ENCODE peak calls at places on chromosomes 12 and 14, in nine cellular contexts. X is neuronal stem cell; N is lung; R is psoas muscle; D is lower lobe of right lung; J is uterus; V is kidney; E is fibroblast of lung; G is CD8-positive, alpha-beta T cell. Q is an unnamed sample.

GRCh38 chr12:52319097-52319496 is 2.1 kb downstream of the KRT83 start:
- DNase-seq in E (no peak), D (no peak), V (peak; percentile 45), G (no peak), X (no peak), N (no peak), R (no peak), J (no peak), Q (no peak)

GRCh38 chr12:62537544-62537943 is 70.9 kb downstream of the MON2 start:
- DNase-seq in X (no peak), N (no peak), J (no peak), R (no peak), V (no peak), D (no peak), E (peak; percentile 84), G (no peak), Q (no peak)

GRCh38 chr12:96196781-96197180 is 2.6 kb downstream of the ELK3 start:
- DNase-seq in E (peak; percentile 54), X (no peak), N (no peak), G (no peak), R (no peak), D (no peak), J (no peak), V (no peak), Q (no peak)

GRCh38 chr14:101123639-101124525 is 220.4 kb upstream of the RTL1 start:
- DNase-seq in R (peak; percentile 42), V (peak; percentile 38), E (peak; percentile 40), N (peak; percentile 28), G (no peak), D (no peak), J (peak; percentile 20), X (no peak), Q (peak; percentile 17)

GRCh38 chr14:99564256-99564902 is 39.6 kb downstream of the CCDC85C start:
- DNase-seq in X (no peak), R (no peak), E (peak; percentile 80), D (no peak), V (no peak), N (no peak), J (peak; percentile 73), G (no peak), Q (no peak)

GRCh38 chr14:35883677-35884293 is 57.6 kb downstream of the BRMS1L start:
- DNase-seq in N (no peak), D (no peak), V (no peak), X (no peak), G (no peak), E (peak; percentile 19), J (no peak), R (no peak), Q (no peak)

GRCh38 chr14:36014236-36014635 is 162.3 kb downstream of the PTCSC3 start:
- DNase-seq in J (no peak), R (no peak), G (no peak), N (no peak), E (no peak), X (no peak), V (no peak), D (no peak), Q (no peak)

GRCh38 chr12:42166501-42166900 is 21.8 kb upstream of the GXYLT1 start:
- DNase-seq in E (peak; percentile 45), R (no peak), D (no peak), X (no peak), N (no peak), J (no peak), V (no peak), G (no peak), Q (no peak)

GRCh38 chr12:52949413-52950331 is 754 bp downstream of the KRT18 start:
- DNase-seq in V (peak; percentile 82), N (peak; percentile 80), E (peak; percentile 97), X (no peak), R (no peak), D (peak; percentile 67), G (no peak), J (no peak), Q (peak; percentile 90)

GRCh38 chr14:37622231-37622923 is 26.9 kb downstream of the TTC6 start:
- DNase-seq in N (no peak), V (peak; percentile 68), X (peak; percentile 47), J (no peak), R (no peak), D (no peak), E (peak; percentile 63), G (no peak), Q (no peak)

GRCh38 chr12:23140710-23141109 is 515.7 kb downstream of the ETNK1 start:
- DNase-seq in N (no peak), R (no peak), E (peak; percentile 95), D (no peak), J (no peak), V (no peak), X (no peak), G (no peak), Q (no peak)

GRCh38 chr12:51374346-51374745 is 16.9 kb downstream of the GALNT6 start:
- DNase-seq in D (no peak), R (no peak), E (no peak), X (no peak), J (no peak), G (no peak), N (no peak), V (no peak), Q (no peak)

GRCh38 chr14:76781648-76782051 is 20.4 kb downstream of the VASH1 start:
- DNase-seq in N (no peak), G (no peak), D (no peak), E (no peak), V (no peak), J (no peak), R (no peak), X (no peak), Q (no peak)

GRCh38 chr12:132410296-132410625 is 79.7 kb upstream of the FBRSL1 start:
- DNase-seq in X (no peak), E (no peak), R (no peak), N (no peak), D (no peak), V (no peak), J (no peak), G (no peak), Q (no peak)

GRCh38 chr14:99155173-99155777 is 116.7 kb downstream of the BCL11B start:
- DNase-seq in X (no peak), N (no peak), V (no peak), D (no peak), J (no peak), G (no peak), R (no peak), E (peak; percentile 6), Q (no peak)

GRCh38 chr12:26854028-26854387 is 21.0 kb upstream of the ITPR2 start:
- DNase-seq in E (no peak), J (no peak), R (no peak), D (no peak), N (no peak), X (no peak), G (no peak), V (no peak), Q (no peak)

DNA sequence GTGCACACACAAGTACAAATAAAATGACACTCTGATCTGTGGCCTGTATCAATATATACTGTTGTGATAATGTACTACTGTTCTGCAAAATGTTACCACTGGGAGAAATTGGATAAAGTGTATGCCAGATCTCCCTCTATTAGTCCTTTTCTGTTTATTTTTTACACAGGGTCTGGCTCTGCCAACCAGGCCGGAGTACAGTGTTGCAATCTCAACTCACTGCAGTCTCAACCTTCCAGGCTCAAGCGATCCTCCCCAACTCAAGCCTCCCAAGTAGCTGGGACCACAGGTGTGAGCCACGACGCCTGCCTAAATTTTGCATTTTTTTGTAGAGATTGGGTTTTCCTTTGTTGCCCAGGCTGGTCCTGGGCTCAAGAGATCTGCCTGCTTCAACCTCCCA is 1.9 kb downstream of the NT5DC3 start:
- DNase-seq in R (no peak), N (no peak), E (no peak), J (no peak), V (no peak), X (no peak), D (no peak), G (no peak), Q (no peak)
- H3K4me3 ChIP-seq in R (peak overlapping the region; percentile 91), N (no peak overlapping the region), E (no peak overlapping the region), J (peak overlapping the region; percentile 95), V (no peak overlapping the region), X (no peak overlapping the region), D (no peak overlapping the region), G (no peak overlapping the region), Q (no peak overlapping the region)

DNA sequence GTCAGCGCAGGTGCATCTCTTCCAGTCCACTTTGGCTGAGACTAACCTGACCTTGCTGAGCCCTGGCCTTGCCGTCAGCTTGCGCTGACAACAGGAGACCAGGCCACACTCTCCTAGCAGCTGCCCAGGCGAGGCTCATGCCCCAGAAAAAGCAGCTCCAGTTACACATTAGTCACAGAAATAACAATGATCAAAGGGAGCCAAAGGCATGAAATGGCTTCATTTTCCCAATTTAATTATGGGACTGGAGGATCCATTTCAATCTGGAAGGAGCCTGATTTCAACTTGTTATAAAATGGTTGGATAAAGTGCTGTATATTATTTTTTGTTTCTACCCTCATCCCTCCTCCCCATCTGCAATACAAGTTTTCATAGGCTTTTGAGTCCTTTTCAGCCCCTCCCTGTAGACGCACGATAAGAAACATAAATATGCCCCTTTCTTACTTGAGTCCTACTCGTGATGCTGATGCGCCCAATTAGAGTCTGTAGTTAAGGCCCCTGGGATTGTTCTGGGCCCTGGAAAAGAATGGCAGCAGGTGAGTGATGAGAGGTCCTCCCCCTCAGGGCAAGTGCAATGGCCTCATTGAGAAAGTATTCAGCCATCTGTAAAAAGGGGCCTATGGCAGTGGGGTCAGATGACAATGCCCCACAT is 376.0 kb downstream of the C12orf75 start:
- DNase-seq in E (peak; percentile 86), N (no peak), R (peak; percentile 84), G (no peak), X (no peak), J (no peak), D (no peak), V (peak; percentile 80), Q (no peak)
- H3K27ac ChIP-seq in E (no peak overlapping the region), N (no peak overlapping the region), R (peak overlapping the region; percentile 79), G (no peak overlapping the region), X (no peak overlapping the region), J (peak overlapping the region; percentile 39), D (no peak overlapping the region), V (peak overlapping the region; percentile 38), Q (no peak overlapping the region)

GRCh38 chr12:25583545-25583944 is 30.5 kb upstream of the LMNTD1 start:
- DNase-seq in G (no peak), J (peak; percentile 35), R (no peak), E (peak; percentile 34), X (no peak), V (no peak), D (no peak), N (no peak), Q (no peak)

GRCh38 chr12:25581067-25581466 is 28.0 kb upstream of the LMNTD1 start:
- DNase-seq in G (no peak), R (no peak), J (no peak), X (no peak), V (no peak), E (no peak), N (no peak), D (no peak), Q (no peak)

DNA sequence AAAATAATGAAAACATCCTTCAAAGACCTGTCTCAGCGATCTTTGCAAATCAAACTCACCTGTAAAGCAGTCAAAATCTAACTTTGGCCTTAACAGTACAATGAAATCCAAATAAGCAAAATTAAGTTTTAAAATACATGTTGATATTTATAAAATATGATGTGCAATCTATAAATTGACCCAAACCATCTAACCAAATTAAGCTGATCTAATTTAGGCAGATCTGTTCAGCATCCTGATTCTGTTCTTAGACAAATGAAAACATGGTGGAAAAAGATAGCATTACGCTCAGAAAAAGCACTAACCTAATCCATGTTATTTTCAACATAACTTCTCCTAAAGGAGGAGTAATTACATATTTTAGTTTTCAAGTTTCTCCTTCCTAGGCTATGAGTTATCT is 25.7 kb upstream of the LMNTD1 start:
- DNase-seq in N (no peak), D (no peak), G (no peak), X (no peak), E (no peak), R (no peak), J (no peak), V (no peak), Q (no peak)
- H3K4me1 ChIP-seq in N (no peaks in the 10 kb centered on the region), D (no peaks in the 10 kb centered on the region), G (no peaks in the 10 kb centered on the region), X (no peaks in the 10 kb centered on the region), E (no peaks in the 10 kb centered on the region), R (no peaks in the 10 kb centered on the region), J (no peaks in the 10 kb centered on the region), V (no peaks in the 10 kb centered on the region), Q (no peaks in the 10 kb centered on the region)

GRCh38 chr14:23181453-23181852 is 2.0 kb downstream of the SLC7A8 start:
- DNase-seq in V (no peak), N (no peak), D (no peak), G (no peak), X (no peak), E (no peak), R (no peak), J (no peak), Q (no peak)
- H3K4me3 ChIP-seq in V (peak overlapping the region; percentile 93), N (no peak overlapping the region), D (peak overlapping the region; percentile 55), G (peak overlapping the region; percentile 83), X (peak overlapping the region; percentile 49), E (no peak overlapping the region), R (peak overlapping the region; percentile 73), J (peak overlapping the region; percentile 65), Q (no peak overlapping the region)

Q was measured in SJSA1.